ENCODE peak calls at places on chromosome 15, in seven cellular contexts. O, L, P, S, V, I and N are unnamed samples. For H3K4me1, H3K36me3 and H3K27me3, the result is how much of the 10 kb centered on the place peaks cover.

GRCh38 chr15:77807115-77807514 is 174.4 kb upstream of the LINGO1 start:
- DNase-seq in I (no peak), O (no peak), S (no peak), P (no peak), V (no peak), L (no peak), N (no peak)

GRCh38 chr15:98824595-98824994 is 176.3 kb downstream of the IGF1R start:
- DNase-seq in V (no peak), O (no peak), P (no peak), L (no peak), I (no peak), S (no peak), N (no peak)

GRCh38 chr15:101613130-101614000 is 38.8 kb downstream of the TM2D3 start:
- DNase-seq in S (no peak), V (peak), L (no peak), I (peak), O (no peak), P (no peak), N (no peak)

GRCh38 chr15:79071901-79072300 is 18.7 kb downstream of the RASGRF1 start:
- DNase-seq in S (no peak), L (no peak), V (no peak), P (no peak), O (no peak), I (no peak), N (no peak)

GRCh38 chr15:38563723-38564519 is 693 bp downstream of the RASGRP1 start:
- DNase-seq in V (peak), P (peak), O (peak), S (peak), L (peak), I (peak), N (peak)

GRCh38 chr15:77516786-77517185 is 96.1 kb downstream of the HMG20A start:
- DNase-seq in O (no peak), L (no peak), P (no peak), V (no peak), S (peak), I (no peak), N (no peak)

GRCh38 chr15:50265620-50266019 is at the start of gene HDC:
- DNase-seq in L (no peak), V (no peak), S (no peak), O (no peak), P (no peak), I (no peak), N (no peak)

GRCh38 chr15:34616613-34617012 is 33.2 kb upstream of the GOLGA8B start:
- DNase-seq in O (no peak), P (no peak), S (no peak), L (no peak), V (no peak), I (peak), N (no peak)

GRCh38 chr15:98282656-98283332 is 322.3 kb downstream of the ARRDC4 start:
- DNase-seq in V (no peak), S (no peak), I (no peak), L (no peak), P (no peak), O (no peak), N (no peak)

GRCh38 chr15:23642413-23643044 is 5.1 kb downstream of the MAGEL2 start:
- DNase-seq in L (peak), O (peak), V (peak), I (peak), P (no peak), S (peak), N (peak)

GRCh38 chr15:76674883-76675282 is 230.3 kb downstream of the SCAPER start:
- DNase-seq in L (no peak), I (no peak), P (no peak), O (no peak), V (no peak), S (no peak), N (no peak)

GRCh38 chr15:25094519-25094918 is 139.7 kb downstream of the SNRPN start:
- DNase-seq in O (no peak), I (no peak), V (no peak), S (no peak), L (no peak), P (no peak), N (no peak)

GRCh38 chr15:69060041-69060481 is 45.6 kb downstream of the NOX5 start:
- DNase-seq in P (no peak), L (no peak), I (no peak), V (no peak), O (no peak), S (no peak), N (no peak)

GRCh38 chr15:95298729-95299128 is 1031.8 kb upstream of the NR2F2 start:
- DNase-seq in L (no peak), I (no peak), O (no peak), S (no peak), V (no peak), P (no peak), N (no peak)

GRCh38 chr15:79644091-79644490 is 212.0 kb downstream of the MINAR1 start:
- DNase-seq in P (no peak), V (no peak), L (no peak), O (no peak), S (no peak), I (no peak), N (peak)

GRCh38 chr15:71294636-71295241 is 179.5 kb downstream of the THSD4 start:
- DNase-seq in I (no peak), P (no peak), V (no peak), L (no peak), O (no peak), S (no peak), N (no peak)

GRCh38 chr15:99176757-99177156 is 71.9 kb downstream of the SYNM start:
- DNase-seq in P (no peak), I (no peak), V (no peak), L (no peak), O (no peak), S (no peak), N (no peak)

GRCh38 chr15:75024102-75024636 is 779 bp downstream of the PPCDC start:
- DNase-seq in O (no peak), S (no peak), L (peak), V (no peak), P (no peak), I (peak), N (no peak)

GRCh38 chr15:64697911-64698369 is 77.4 kb downstream of the RBPMS2 start:
- DNase-seq in L (no peak), S (no peak), V (no peak), P (no peak), O (no peak), I (no peak), N (no peak)
- H3K4me1 ChIP-seq in L (half or more), S (half or more), V (under half), P (half or more), O (under half), I (under half), N (under half)

GRCh38 chr15:49135342-49135857 is 20.0 kb downstream of the COPS2 start:
- DNase-seq in L (no peak), S (no peak), I (no peak), V (no peak), P (no peak), O (no peak), N (no peak)

GRCh38 chr15:49135893-49136292 is 19.5 kb downstream of the COPS2 start:
- DNase-seq in S (no peak), V (no peak), I (no peak), O (no peak), P (no peak), L (no peak), N (no peak)

GRCh38 chr15:49137861-49138260 is 17.5 kb downstream of the COPS2 start:
- DNase-seq in S (no peak), O (no peak), L (no peak), P (no peak), V (no peak), I (no peak), N (no peak)

GRCh38 chr15:49131403-49131802 is 24.0 kb downstream of the COPS2 start:
- DNase-seq in O (no peak), I (no peak), P (no peak), V (no peak), L (no peak), S (no peak), N (no peak)

DNA sequence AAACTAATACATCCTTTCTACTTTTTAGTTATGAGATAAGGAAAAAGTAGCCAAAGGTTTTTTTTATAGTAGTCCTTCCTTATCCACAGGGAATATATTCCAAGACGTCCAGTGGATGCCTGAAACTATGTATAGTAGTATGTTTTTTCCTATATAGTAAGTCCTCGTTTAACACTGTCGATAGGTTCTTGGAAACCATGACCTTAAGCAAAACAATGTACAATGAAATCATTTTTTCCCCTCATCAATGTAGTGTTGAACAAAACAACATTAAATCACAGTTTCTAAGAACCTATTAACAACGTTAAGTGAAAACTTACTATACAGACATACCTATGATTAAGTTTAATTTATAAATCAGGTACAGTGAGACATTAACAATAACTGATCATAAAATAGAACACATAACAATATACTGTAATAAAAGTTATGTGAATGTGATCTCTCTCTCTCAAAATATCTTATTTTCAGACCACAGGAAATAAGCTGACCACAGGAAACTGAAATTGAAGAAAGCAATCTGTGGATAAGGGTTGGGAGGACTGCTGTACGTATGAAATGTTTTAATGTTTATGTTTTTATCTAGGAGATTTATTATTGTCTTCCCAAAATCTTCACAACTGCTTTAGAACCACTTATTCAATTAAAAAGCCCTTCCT is 20.6 kb downstream of the COPS2 start:
- DNase-seq in O (no peak), V (no peak), P (no peak), S (no peak), I (no peak), L (no peak), N (no peak)
- H3K36me3 ChIP-seq in O (half or more), V (under half), P (under half), S (half or more), I (half or more), L (half or more), N (half or more)

GRCh38 chr15:32717290-32718081 is at the start of gene GREM1:
- DNase-seq in V (no peak), S (no peak), I (no peak), P (no peak), L (no peak), O (no peak), N (no peak)
- H3K27me3 ChIP-seq in V (under half), S (half or more), I (under half), P (under half), L (under half), O (under half), N (under half)

GRCh38 chr15:83656943-83657528 is 3.1 kb downstream of the ADAMTSL3 start:
- DNase-seq in S (no peak), L (no peak), V (no peak), O (no peak), I (no peak), P (no peak), N (no peak)
- H3K4me1 ChIP-seq in S (under half), L (under half), V (under half), O (under half), I (under half), P (under half), N (under half)

DNA sequence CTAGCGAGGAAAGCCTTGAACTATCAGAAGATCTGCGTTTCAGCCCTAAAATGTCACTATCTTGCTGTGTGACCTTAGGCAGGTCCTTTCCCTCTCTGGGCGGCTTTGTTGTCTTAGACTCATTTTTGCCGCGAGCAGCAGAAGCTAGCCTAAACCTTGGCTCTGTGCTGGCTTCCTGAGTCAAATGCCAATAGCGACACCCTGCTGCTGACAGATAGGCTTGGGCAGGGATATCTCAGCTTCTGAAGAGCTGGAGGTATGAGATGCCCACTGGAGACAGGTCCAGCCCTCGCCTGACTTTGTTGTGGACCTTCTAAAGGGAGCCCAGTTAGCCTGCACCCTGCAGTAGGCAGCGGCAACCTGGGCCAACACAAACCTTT is 1.3 kb downstream of the ADAMTSL3 start:
- DNase-seq in O (no peak), V (no peak), S (no peak), I (no peak), P (no peak), L (no peak), N (no peak)
- H3K36me3 ChIP-seq in O (under half), V (under half), S (under half), I (under half), P (under half), L (under half), N (under half)

GRCh38 chr15:64692166-64692565 is 83.2 kb downstream of the RBPMS2 start:
- DNase-seq in P (no peak), S (no peak), O (no peak), V (no peak), I (no peak), L (no peak), N (no peak)
- H3K27me3 ChIP-seq in P (under half), S (under half), O (under half), V (under half), I (under half), L (under half), N (under half)

GRCh38 chr15:90562669-90563068 is 32.9 kb downstream of the CRTC3 start:
- DNase-seq in P (no peak), S (no peak), I (no peak), L (no peak), O (no peak), V (no peak), N (no peak)

GRCh38 chr15:90560229-90560771 is 30.6 kb downstream of the CRTC3 start:
- DNase-seq in L (no peak), S (no peak), V (no peak), P (no peak), O (no peak), I (peak), N (no peak)

GRCh38 chr15:90559119-90559518 is 29.4 kb downstream of the CRTC3 start:
- DNase-seq in S (no peak), L (no peak), I (no peak), O (no peak), P (no peak), V (no peak), N (no peak)

GRCh38 chr15:90563460-90563859 is 33.7 kb downstream of the CRTC3 start:
- DNase-seq in V (no peak), I (no peak), L (no peak), P (no peak), S (no peak), O (no peak), N (no peak)

GRCh38 chr15:90561344-90562244 is 31.9 kb downstream of the CRTC3 start:
- DNase-seq in L (no peak), I (no peak), O (peak), P (no peak), V (no peak), S (no peak), N (peak)
- H3K4me1 ChIP-seq in L (under half), I (under half), O (half or more), P (under half), V (under half), S (half or more), N (half or more)

GRCh38 chr15:90909976-90910375 is 6.9 kb downstream of the MAN2A2 start:
- DNase-seq in P (no peak), L (no peak), S (no peak), V (no peak), O (no peak), I (no peak), N (no peak)
- H3K36me3 ChIP-seq in P (half or more), L (under half), S (half or more), V (under half), O (half or more), I (half or more), N (half or more)